ENCODE peak calls at places on chromosome 16, in seven cellular contexts. One of them, this sample, is unnamed. For H3K9me3, the result is how much of the 10 kb centered on the place peaks cover.

GRCh38 chr16:49478107-49478506 is 104.5 kb downstream of the C16orf78 start:
- DNase-seq in sigmoid colon: peak
- DNase-seq in left lung: no peak
- DNase-seq in mammary epithelial cell: no peak
- DNase-seq in upper lobe of right lung: peak
- DNase-seq in neural progenitor cell: no peak
- DNase-seq in adrenal gland: no peak
- DNase-seq in this sample: no peak

GRCh38 chr16:11844499-11844898 is 6.8 kb downstream of the RSL1D1 start:
- DNase-seq in left lung: no peak
- DNase-seq in adrenal gland: no peak
- DNase-seq in neural progenitor cell: no peak
- DNase-seq in mammary epithelial cell: no peak
- DNase-seq in upper lobe of right lung: no peak
- DNase-seq in sigmoid colon: no peak
- DNase-seq in this sample: no peak

GRCh38 chr16:31386157-31386984 is 6.8 kb upstream of the ITGAD start:
- DNase-seq in adrenal gland: no peak
- DNase-seq in sigmoid colon: no peak
- DNase-seq in upper lobe of right lung: no peak
- DNase-seq in neural progenitor cell: no peak
- DNase-seq in left lung: no peak
- DNase-seq in mammary epithelial cell: peak
- DNase-seq in this sample: no peak

GRCh38 chr16:17173134-17173729 is 297.5 kb downstream of the XYLT1 start:
- DNase-seq in sigmoid colon: peak
- DNase-seq in upper lobe of right lung: peak
- DNase-seq in adrenal gland: peak
- DNase-seq in left lung: no peak
- DNase-seq in mammary epithelial cell: peak
- DNase-seq in neural progenitor cell: no peak
- DNase-seq in this sample: peak

GRCh38 chr16:50455288-50455845 is 86.6 kb upstream of the BRD7 start:
- DNase-seq in upper lobe of right lung: no peak
- DNase-seq in neural progenitor cell: no peak
- DNase-seq in mammary epithelial cell: no peak
- DNase-seq in left lung: no peak
- DNase-seq in adrenal gland: no peak
- DNase-seq in sigmoid colon: peak
- DNase-seq in this sample: no peak

GRCh38 chr16:54936086-54936978 is 5.7 kb downstream of the IRX5 start:
- DNase-seq in upper lobe of right lung: no peak
- DNase-seq in adrenal gland: no peak
- DNase-seq in neural progenitor cell: peak
- DNase-seq in sigmoid colon: no peak
- DNase-seq in mammary epithelial cell: peak
- DNase-seq in left lung: peak
- DNase-seq in this sample: no peak

GRCh38 chr16:75267631-75268264 is 16.3 kb upstream of the BCAR1 start:
- DNase-seq in left lung: peak
- DNase-seq in mammary epithelial cell: peak
- DNase-seq in sigmoid colon: peak
- DNase-seq in upper lobe of right lung: peak
- DNase-seq in adrenal gland: peak
- DNase-seq in neural progenitor cell: no peak
- DNase-seq in this sample: peak

GRCh38 chr16:28131210-28131609 is 67.7 kb upstream of the GSG1L start:
- DNase-seq in mammary epithelial cell: no peak
- DNase-seq in upper lobe of right lung: no peak
- DNase-seq in neural progenitor cell: no peak
- DNase-seq in left lung: no peak
- DNase-seq in adrenal gland: no peak
- DNase-seq in sigmoid colon: no peak
- DNase-seq in this sample: no peak

GRCh38 chr16:4021070-4021779 is 95.0 kb downstream of the ADCY9 start:
- DNase-seq in neural progenitor cell: no peak
- DNase-seq in upper lobe of right lung: peak
- DNase-seq in adrenal gland: no peak
- DNase-seq in left lung: peak
- DNase-seq in sigmoid colon: no peak
- DNase-seq in mammary epithelial cell: peak
- DNase-seq in this sample: peak

GRCh38 chr16:23679274-23679985 is 741 bp downstream of the PLK1 start:
- DNase-seq in left lung: peak
- DNase-seq in sigmoid colon: no peak
- DNase-seq in neural progenitor cell: peak
- DNase-seq in mammary epithelial cell: peak
- DNase-seq in upper lobe of right lung: no peak
- DNase-seq in adrenal gland: no peak
- DNase-seq in this sample: peak

GRCh38 chr16:49833796-49834195 is 22.1 kb downstream of the ZNF423 start:
- DNase-seq in adrenal gland: no peak
- DNase-seq in sigmoid colon: peak
- DNase-seq in upper lobe of right lung: no peak
- DNase-seq in left lung: no peak
- DNase-seq in mammary epithelial cell: no peak
- DNase-seq in neural progenitor cell: no peak
- DNase-seq in this sample: no peak

GRCh38 chr16:68760671-68761275 is 23.7 kb downstream of the CDH1 start:
- DNase-seq in mammary epithelial cell: peak
- DNase-seq in upper lobe of right lung: no peak
- DNase-seq in adrenal gland: no peak
- DNase-seq in left lung: no peak
- DNase-seq in sigmoid colon: no peak
- DNase-seq in neural progenitor cell: no peak
- DNase-seq in this sample: no peak

GRCh38 chr16:59324462-59324861 is 590.3 kb upstream of the GOT2 start:
- DNase-seq in sigmoid colon: no peak
- DNase-seq in neural progenitor cell: no peak
- DNase-seq in upper lobe of right lung: no peak
- DNase-seq in adrenal gland: no peak
- DNase-seq in left lung: no peak
- DNase-seq in mammary epithelial cell: no peak
- DNase-seq in this sample: no peak

GRCh38 chr16:12646490-12647274 is 157.0 kb downstream of the CPPED1 start:
- DNase-seq in upper lobe of right lung: no peak
- DNase-seq in mammary epithelial cell: no peak
- DNase-seq in left lung: no peak
- DNase-seq in sigmoid colon: no peak
- DNase-seq in adrenal gland: no peak
- DNase-seq in neural progenitor cell: no peak
- DNase-seq in this sample: no peak

GRCh38 chr16:80938035-80938927 is 68.4 kb downstream of the CMC2 start:
- DNase-seq in upper lobe of right lung: no peak
- DNase-seq in left lung: no peak
- DNase-seq in neural progenitor cell: peak
- DNase-seq in sigmoid colon: peak
- DNase-seq in adrenal gland: peak
- DNase-seq in mammary epithelial cell: peak
- DNase-seq in this sample: no peak

GRCh38 chr16:22077700-22078313 is 14.5 kb upstream of the VWA3A start:
- DNase-seq in adrenal gland: peak
- DNase-seq in mammary epithelial cell: peak
- DNase-seq in neural progenitor cell: peak
- DNase-seq in sigmoid colon: no peak
- DNase-seq in upper lobe of right lung: no peak
- DNase-seq in left lung: no peak
- DNase-seq in this sample: no peak

GRCh38 chr16:67939507-67940435 is 3.1 kb upstream of the PSMB10 start:
- DNase-seq in adrenal gland: peak
- DNase-seq in left lung: no peak
- DNase-seq in sigmoid colon: no peak
- DNase-seq in neural progenitor cell: no peak
- DNase-seq in upper lobe of right lung: no peak
- DNase-seq in mammary epithelial cell: no peak
- DNase-seq in this sample: no peak

GRCh38 chr16:71348262-71349085 is 10.0 kb upstream of the CALB2 start:
- DNase-seq in sigmoid colon: no peak
- DNase-seq in upper lobe of right lung: no peak
- DNase-seq in left lung: no peak
- DNase-seq in adrenal gland: no peak
- DNase-seq in neural progenitor cell: no peak
- DNase-seq in mammary epithelial cell: no peak
- DNase-seq in this sample: no peak

GRCh38 chr16:89556750-89557149 is 3.7 kb upstream of the RPL13 start:
- DNase-seq in upper lobe of right lung: no peak
- DNase-seq in sigmoid colon: no peak
- DNase-seq in adrenal gland: no peak
- DNase-seq in mammary epithelial cell: no peak
- DNase-seq in neural progenitor cell: no peak
- DNase-seq in left lung: no peak
- DNase-seq in this sample: no peak

DNA sequence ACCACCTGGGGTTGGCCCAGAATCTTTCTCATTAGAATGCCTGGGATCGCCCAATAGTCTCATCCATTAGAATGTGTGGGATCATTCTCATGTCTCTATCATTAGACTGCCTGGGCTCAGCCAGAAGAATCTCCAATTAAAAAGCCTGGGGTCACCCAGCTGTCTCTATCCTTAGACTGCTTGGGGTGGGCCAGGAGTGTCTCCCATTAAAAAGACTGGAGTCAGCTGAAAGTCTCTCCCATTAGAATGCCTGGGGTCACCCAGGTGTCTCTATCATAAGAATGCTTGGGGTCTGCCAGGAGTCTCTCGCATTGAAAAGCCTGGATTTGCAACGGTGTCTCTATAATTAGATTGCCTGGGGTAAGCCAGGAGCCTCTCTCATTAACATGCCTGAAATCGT is 2225.7 kb downstream of the TP53TG3F start:
- DNase-seq in mammary epithelial cell: no peak
- DNase-seq in upper lobe of right lung: no peak
- DNase-seq in adrenal gland: no peak
- DNase-seq in sigmoid colon: no peak
- DNase-seq in neural progenitor cell: no peak
- DNase-seq in left lung: no peak
- DNase-seq in this sample: no peak
- H3K9me3 ChIP-seq in mammary epithelial cell: under half
- H3K9me3 ChIP-seq in upper lobe of right lung: under half
- H3K9me3 ChIP-seq in adrenal gland: under half
- H3K9me3 ChIP-seq in sigmoid colon: under half
- H3K9me3 ChIP-seq in neural progenitor cell: under half
- H3K9me3 ChIP-seq in left lung: half or more
- H3K9me3 ChIP-seq in this sample: under half

GRCh38 chr16:85234310-85235235 is 122.3 kb upstream of the CIBAR2 start:
- DNase-seq in sigmoid colon: peak
- DNase-seq in left lung: no peak
- DNase-seq in adrenal gland: peak
- DNase-seq in mammary epithelial cell: no peak
- DNase-seq in upper lobe of right lung: peak
- DNase-seq in neural progenitor cell: peak
- DNase-seq in this sample: peak
- TF ChIP-seq CTCF in sigmoid colon: no peak
- TF ChIP-seq CTCF in left lung: no peak
- TF ChIP-seq CTCF in adrenal gland: no peak
- TF ChIP-seq CTCF in mammary epithelial cell: no peak
- TF ChIP-seq CTCF in upper lobe of right lung: no peak
- TF ChIP-seq CTCF in neural progenitor cell: no peak
- TF ChIP-seq CTCF in this sample: no peak

GRCh38 chr16:5298202-5298601 is 200.6 kb upstream of the EEF2KMT start:
- DNase-seq in adrenal gland: no peak
- DNase-seq in mammary epithelial cell: no peak
- DNase-seq in sigmoid colon: no peak
- DNase-seq in left lung: no peak
- DNase-seq in upper lobe of right lung: no peak
- DNase-seq in neural progenitor cell: no peak
- DNase-seq in this sample: no peak

GRCh38 chr16:5302372-5303114 is 204.9 kb upstream of the EEF2KMT start:
- DNase-seq in mammary epithelial cell: no peak
- DNase-seq in upper lobe of right lung: no peak
- DNase-seq in sigmoid colon: no peak
- DNase-seq in left lung: no peak
- DNase-seq in adrenal gland: no peak
- DNase-seq in neural progenitor cell: no peak
- DNase-seq in this sample: no peak
- H3K9me3 ChIP-seq in mammary epithelial cell: under half
- H3K9me3 ChIP-seq in upper lobe of right lung: under half
- H3K9me3 ChIP-seq in sigmoid colon: under half
- H3K9me3 ChIP-seq in left lung: under half
- H3K9me3 ChIP-seq in adrenal gland: under half
- H3K9me3 ChIP-seq in neural progenitor cell: under half
- H3K9me3 ChIP-seq in this sample: under half

GRCh38 chr16:66509576-66509975 is 40.3 kb downstream of the TK2 start:
- DNase-seq in sigmoid colon: peak
- DNase-seq in upper lobe of right lung: no peak
- DNase-seq in neural progenitor cell: no peak
- DNase-seq in mammary epithelial cell: no peak
- DNase-seq in adrenal gland: no peak
- DNase-seq in left lung: no peak
- DNase-seq in this sample: no peak

GRCh38 chr16:66512589-66513404 is 37.1 kb downstream of the TK2 start:
- DNase-seq in left lung: peak
- DNase-seq in adrenal gland: no peak
- DNase-seq in upper lobe of right lung: no peak
- DNase-seq in sigmoid colon: peak
- DNase-seq in mammary epithelial cell: no peak
- DNase-seq in neural progenitor cell: no peak
- DNase-seq in this sample: no peak

GRCh38 chr16:66510298-66510697 is 39.6 kb downstream of the TK2 start:
- DNase-seq in upper lobe of right lung: no peak
- DNase-seq in mammary epithelial cell: no peak
- DNase-seq in left lung: no peak
- DNase-seq in adrenal gland: no peak
- DNase-seq in neural progenitor cell: no peak
- DNase-seq in sigmoid colon: peak
- DNase-seq in this sample: no peak

GRCh38 chr16:66510711-66511614 is 39.0 kb downstream of the TK2 start:
- DNase-seq in sigmoid colon: peak
- DNase-seq in adrenal gland: peak
- DNase-seq in upper lobe of right lung: no peak
- DNase-seq in neural progenitor cell: peak
- DNase-seq in mammary epithelial cell: no peak
- DNase-seq in left lung: peak
- DNase-seq in this sample: no peak

DNA sequence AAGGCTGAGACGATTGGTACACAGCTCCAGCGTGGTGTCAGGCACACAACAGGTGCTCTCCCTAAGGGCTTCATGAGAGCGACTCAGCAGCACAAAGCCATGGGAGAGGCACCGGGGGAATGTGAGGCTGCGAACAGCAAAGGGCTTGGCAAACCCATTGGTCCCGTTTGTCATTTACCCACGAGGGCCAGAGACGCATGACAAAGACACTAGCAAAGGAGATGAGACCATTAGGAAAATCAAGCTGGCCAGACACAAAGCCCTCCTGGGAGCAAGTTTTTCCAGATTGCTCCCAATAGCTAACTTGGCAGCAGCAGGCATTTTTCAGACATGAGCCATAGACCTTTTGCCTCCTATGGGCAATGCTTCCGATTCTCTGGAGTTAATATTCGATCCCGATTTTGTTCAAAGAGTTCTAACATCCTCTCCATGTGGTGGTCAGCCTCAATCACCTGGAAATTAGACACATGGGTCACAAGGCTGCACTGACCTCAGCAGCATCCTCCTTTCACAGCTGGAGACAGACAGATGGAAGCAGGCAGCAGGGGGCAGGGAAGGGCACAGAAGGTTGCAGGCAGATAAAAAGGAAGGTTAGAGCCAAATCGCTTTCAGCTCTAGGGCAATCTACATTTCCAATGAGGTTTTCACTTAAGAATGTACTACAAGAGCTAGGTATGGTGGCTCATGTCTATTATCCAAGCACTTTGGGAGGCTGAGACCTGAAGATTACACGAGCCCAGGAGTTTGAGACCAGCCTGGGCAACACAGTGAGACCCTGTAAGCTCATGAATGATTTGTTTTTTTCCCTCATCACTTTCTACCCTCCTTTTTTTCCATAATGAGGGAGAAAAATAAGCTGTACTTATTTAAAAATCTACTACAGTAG is 38.1 kb downstream of the TK2 start:
- DNase-seq in upper lobe of right lung: no peak
- DNase-seq in mammary epithelial cell: peak
- DNase-seq in neural progenitor cell: peak
- DNase-seq in sigmoid colon: peak
- DNase-seq in left lung: peak
- DNase-seq in adrenal gland: peak
- DNase-seq in this sample: no peak
- TF ChIP-seq CTCF in upper lobe of right lung: no peak
- TF ChIP-seq CTCF in mammary epithelial cell: peak
- TF ChIP-seq CTCF in neural progenitor cell: no peak
- TF ChIP-seq CTCF in sigmoid colon: no peak
- TF ChIP-seq CTCF in left lung: no peak
- TF ChIP-seq CTCF in adrenal gland: no peak
- TF ChIP-seq CTCF in this sample: no peak

This sample was measured in lower lobe of right lung.